ENCODE peak calls at places on chromosomes 12 and 14, in seven cellular contexts. L is IMR-90, A is trophoblast cell, K is neuronal stem cell, Q is mesendoderm, Z is H1, M is H9. J is an unnamed sample.

GRCh38 chr12:124236651-124237050 is 58.2 kb upstream of the RFLNA start:
- DNase-seq in L (peak), A (peak), K (no peak), Q (no peak), Z (no peak), M (no peak), J (peak)

GRCh38 chr14:101185081-101185835 is 281.7 kb upstream of the RTL1 start:
- DNase-seq in L (no peak), A (no peak), K (no peak), Q (no peak), Z (no peak), M (no peak), J (no peak)

GRCh38 chr14:65604946-65605345 is 192.4 kb downstream of the FUT8 start:
- DNase-seq in L (peak), A (peak), K (no peak), Q (no peak), Z (no peak), M (no peak), J (no peak)

GRCh38 chr14:101320386-101320785 is 240.9 kb upstream of the DIO3 start:
- DNase-seq in L (no peak), A (no peak), K (no peak), Q (no peak), Z (no peak), M (no peak), J (no peak)

GRCh38 chr12:113850309-113851056 is 115.6 kb downstream of the RBM19 start:
- DNase-seq in L (peak), A (no peak), K (no peak), Q (no peak), Z (no peak), M (no peak), J (peak)

GRCh38 chr14:102500190-102500661 is 9.3 kb downstream of the ANKRD9 start:
- DNase-seq in L (peak), A (peak), K (no peak), Q (no peak), Z (no peak), M (peak), J (peak)

GRCh38 chr12:91211869-91212268 is 29.3 kb upstream of the DCN start:
- DNase-seq in L (peak), A (no peak), K (no peak), Q (no peak), Z (no peak), M (no peak), J (no peak)

GRCh38 chr14:55904086-55904485 is 214.1 kb upstream of the PELI2 start:
- DNase-seq in L (no peak), A (no peak), K (no peak), Q (no peak), Z (no peak), M (no peak), J (no peak)

GRCh38 chr14:64501326-64502171 is 2.1 kb downstream of the ZBTB25 start:
- DNase-seq in L (peak), A (peak), K (no peak), Q (peak), Z (no peak), M (no peak), J (peak)

DNA sequence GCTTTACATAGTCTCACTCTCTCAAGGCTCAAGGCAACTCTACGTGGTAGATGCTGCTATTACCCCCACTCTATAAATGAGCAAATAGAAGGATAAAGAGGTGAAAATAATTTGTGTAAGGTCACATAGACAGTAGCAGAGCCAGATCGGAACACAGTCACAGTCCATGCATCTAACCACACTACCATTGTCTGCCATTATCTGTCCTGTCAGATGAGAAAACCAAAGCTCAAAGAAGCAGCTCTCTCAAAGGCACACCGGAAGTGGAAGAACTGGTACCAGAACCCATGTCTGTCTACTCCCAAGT is 134.4 kb upstream of the NUDT4 start:
- DNase-seq in L (no peak), A (no peak), K (no peak), Q (no peak), Z (no peak), M (no peak), J (no peak)
- H2BK120ac ChIP-seq in L (peak), A (no peak), K (no peak), Q (no peak), Z (no peak), M (no peak), J (peak)

DNA sequence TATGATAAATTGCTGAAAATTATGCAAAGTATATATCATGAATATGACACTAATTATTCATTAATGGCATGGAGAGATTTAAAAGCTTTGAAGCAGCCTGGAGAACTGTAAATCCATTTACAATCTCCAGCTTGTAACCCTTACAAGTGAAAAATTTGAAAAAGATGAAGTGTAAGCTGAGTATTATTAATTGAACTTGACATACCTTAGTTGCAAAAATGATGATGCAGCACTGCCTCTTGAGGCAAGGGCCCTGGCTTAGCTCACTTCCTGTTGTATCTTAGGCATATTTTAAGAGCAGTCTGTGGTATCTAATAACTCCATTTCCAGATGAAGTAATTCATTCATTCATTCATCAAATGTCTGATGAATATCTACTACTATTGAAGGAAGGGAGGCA is 158.6 kb downstream of the ANO4 start:
- DNase-seq in L (peak), A (no peak), K (no peak), Q (no peak), Z (no peak), M (no peak), J (peak)
- H2BK120ac ChIP-seq in L (no peak), A (no peak), K (no peak), Q (no peak), Z (no peak), M (no peak), J (no peak)

DNA sequence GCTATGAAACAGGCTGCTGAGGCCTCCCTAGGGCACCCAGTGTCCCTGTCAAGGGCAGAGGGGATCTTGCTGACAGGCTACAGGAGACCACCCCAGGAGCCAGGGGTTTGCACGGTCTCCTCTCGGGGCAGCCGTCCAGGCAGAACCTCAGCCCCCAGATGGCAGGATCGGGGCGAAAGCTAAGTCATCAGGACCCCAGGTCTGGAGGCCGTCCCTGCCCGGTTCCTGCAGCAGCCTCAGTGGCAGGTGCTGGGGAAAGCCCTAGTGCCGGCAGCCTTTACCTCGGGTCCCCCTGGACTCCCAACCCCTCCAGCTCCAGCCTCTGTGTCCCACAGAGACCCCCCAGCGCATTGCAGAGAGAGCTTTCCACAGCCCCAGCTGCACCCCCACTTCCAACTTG is 103.8 kb upstream of the C14orf180 start:
- DNase-seq in L (no peak), A (no peak), K (no peak), Q (no peak), Z (no peak), M (no peak), J (no peak)
- H2BK120ac ChIP-seq in L (no peak), A (no peak), K (peak), Q (no peak), Z (no peak), M (no peak), J (no peak)

GRCh38 chr12:130540376-130540775 is 175.7 kb downstream of the RIMBP2 start:
- DNase-seq in L (no peak), A (no peak), K (no peak), Q (no peak), Z (no peak), M (no peak), J (no peak)

GRCh38 chr12:130549361-130549760 is 166.7 kb downstream of the RIMBP2 start:
- DNase-seq in L (no peak), A (no peak), K (no peak), Q (no peak), Z (no peak), M (no peak), J (no peak)

GRCh38 chr12:130546494-130546893 is 169.6 kb downstream of the RIMBP2 start:
- DNase-seq in L (no peak), A (no peak), K (no peak), Q (no peak), Z (no peak), M (no peak), J (no peak)

GRCh38 chr12:130547480-130548155 is 168.5 kb downstream of the RIMBP2 start:
- DNase-seq in L (no peak), A (no peak), K (no peak), Q (no peak), Z (no peak), M (no peak), J (no peak)

DNA sequence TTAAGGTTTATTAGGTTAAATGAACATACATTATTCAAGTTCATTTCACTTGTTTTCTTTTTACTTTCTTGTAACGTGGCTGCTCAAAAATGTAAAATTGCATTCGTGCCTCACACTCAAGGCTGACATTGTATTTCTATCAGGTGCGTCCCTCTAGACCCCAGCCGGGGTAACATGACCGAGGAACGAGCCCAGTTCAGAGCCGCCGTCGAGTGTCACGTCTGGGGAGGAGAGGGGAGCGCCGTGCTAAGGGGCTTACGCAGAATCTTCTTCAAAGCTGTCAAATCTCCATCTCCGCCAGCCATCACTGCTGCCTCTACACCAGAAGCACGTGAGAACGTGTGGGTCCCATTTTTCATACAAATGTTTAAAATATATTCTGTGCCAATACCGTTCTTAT is 170.6 kb downstream of the RIMBP2 start:
- DNase-seq in L (no peak), A (no peak), K (no peak), Q (no peak), Z (no peak), M (no peak), J (no peak)
- H2BK120ac ChIP-seq in L (no peak), A (no peak), K (no peak), Q (no peak), Z (no peak), M (no peak), J (no peak)

GRCh38 chr14:28101992-28102391 is 664.6 kb upstream of the FOXG1 start:
- DNase-seq in L (no peak), A (no peak), K (no peak), Q (no peak), Z (no peak), M (no peak), J (no peak)
- H2BK120ac ChIP-seq in L (no peak), A (no peak), K (no peak), Q (no peak), Z (no peak), M (no peak), J (no peak)

GRCh38 chr12:96397756-96398421 is 2.4 kb downstream of the CDK17 start:
- DNase-seq in L (peak), A (peak), K (no peak), Q (no peak), Z (no peak), M (no peak), J (no peak)

GRCh38 chr12:96396914-96397313 is 3.3 kb downstream of the CDK17 start:
- DNase-seq in L (no peak), A (no peak), K (no peak), Q (no peak), Z (no peak), M (no peak), J (no peak)

GRCh38 chr12:96398422-96399080 is 1.7 kb downstream of the CDK17 start:
- DNase-seq in L (peak), A (peak), K (no peak), Q (peak), Z (no peak), M (no peak), J (peak)

GRCh38 chr12:96395236-96395635 is 5.0 kb downstream of the CDK17 start:
- DNase-seq in L (no peak), A (peak), K (no peak), Q (peak), Z (no peak), M (no peak), J (peak)

DNA sequence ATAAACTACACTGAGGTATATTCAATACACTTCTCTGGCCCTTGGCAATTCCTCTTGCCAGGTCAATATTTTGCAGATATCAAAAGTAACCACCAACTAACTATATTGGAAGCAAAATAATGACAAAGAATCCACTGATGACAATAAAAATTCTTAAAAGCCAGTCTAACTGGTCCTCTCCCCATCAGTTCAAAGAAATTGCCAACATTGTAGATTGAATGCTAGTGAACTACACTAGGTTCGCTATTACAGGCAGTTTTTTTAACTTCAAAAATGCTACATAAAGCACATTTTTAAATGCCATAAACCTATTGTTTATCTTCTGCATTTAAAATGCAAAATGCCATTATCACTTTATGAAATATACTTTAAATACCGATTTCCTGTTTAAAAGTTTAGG is 4.0 kb downstream of the CDK17 start:
- DNase-seq in L (no peak), A (peak), K (no peak), Q (no peak), Z (no peak), M (no peak), J (no peak)
- H2BK120ac ChIP-seq in L (no peak), A (no peak), K (no peak), Q (no peak), Z (no peak), M (no peak), J (no peak)

GRCh38 chr14:80572666-80573065 is 361.4 kb upstream of the DIO2 start:
- DNase-seq in L (no peak), A (peak), K (no peak), Q (peak), Z (no peak), M (no peak), J (no peak)
- H2BK120ac ChIP-seq in L (peak), A (no peak), K (no peak), Q (no peak), Z (no peak), M (no peak), J (no peak)

GRCh38 chr12:2688381-2688881 is 106.3 kb upstream of the FKBP4 start:
- DNase-seq in L (no peak), A (no peak), K (no peak), Q (no peak), Z (no peak), M (peak), J (no peak)

GRCh38 chr12:2689879-2690278 is 104.9 kb upstream of the FKBP4 start:
- DNase-seq in L (no peak), A (no peak), K (no peak), Q (no peak), Z (no peak), M (peak), J (no peak)

GRCh38 chr12:2690348-2691000 is 104.3 kb upstream of the FKBP4 start:
- DNase-seq in L (no peak), A (no peak), K (no peak), Q (no peak), Z (no peak), M (no peak), J (no peak)

GRCh38 chr12:2691001-2691339 is 103.8 kb upstream of the FKBP4 start:
- DNase-seq in L (peak), A (peak), K (peak), Q (peak), Z (no peak), M (peak), J (peak)

DNA sequence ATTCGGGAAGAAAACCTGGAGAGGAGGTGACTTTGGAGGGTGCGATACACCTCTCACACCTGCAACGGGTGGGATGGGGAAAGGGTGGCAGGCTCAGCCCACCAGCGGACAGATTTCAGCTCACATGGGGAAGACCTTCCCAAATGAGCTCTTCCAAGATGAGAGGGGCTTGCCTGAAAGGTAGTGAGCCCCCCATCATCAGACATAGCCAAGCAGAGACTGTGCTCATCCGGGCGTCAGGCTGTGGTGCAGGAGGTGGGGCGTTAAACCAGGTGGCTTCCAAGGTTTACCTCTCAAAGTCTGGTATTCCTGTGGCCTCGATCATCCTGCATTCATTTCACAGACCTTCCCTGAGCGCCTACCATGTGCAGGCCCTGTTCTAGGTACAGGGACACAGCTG is 105.4 kb upstream of the FKBP4 start:
- DNase-seq in L (no peak), A (no peak), K (no peak), Q (no peak), Z (no peak), M (peak), J (no peak)
- H2BK120ac ChIP-seq in L (no peak), A (no peak), K (no peak), Q (no peak), Z (no peak), M (no peak), J (no peak)

GRCh38 chr12:163406-163986 is 50.5 kb downstream of the SLC6A12 start:
- DNase-seq in L (no peak), A (no peak), K (no peak), Q (no peak), Z (no peak), M (no peak), J (no peak)
- H2BK120ac ChIP-seq in L (no peak), A (no peak), K (no peak), Q (no peak), Z (no peak), M (no peak), J (no peak)

J was measured in mesenchymal stem cell.